ENCODE peak calls at places on chromosomes 16 and 17, in nine cellular contexts. S, G, K, E, O, N, Y, L and M are unnamed samples.

GRCh38 chr16:47921535-47921934 is 234.3 kb downstream of the ABCC12 start:
- DNase-seq in K (no peak), N (no peak), L (no peak), G (no peak), S (no peak), O (no peak), E (no peak), Y (no peak), M (no peak)

GRCh38 chr16:15819046-15819445 is 37.8 kb downstream of the MYH11 start:
- DNase-seq in L (no peak), N (no peak), O (no peak), Y (no peak), S (no peak), K (no peak), G (no peak), E (no peak), M (no peak)

GRCh38 chr16:25110392-25110947 is 1.1 kb upstream of the LCMT1 start:
- DNase-seq in S (no peak), E (no peak), K (peak; percentile 17), N (no peak), Y (no peak), L (no peak), G (no peak), O (peak; percentile 75), M (no peak)

GRCh38 chr17:75853410-75853809 is 1.7 kb downstream of the WBP2 start:
- DNase-seq in K (no peak), L (no peak), Y (no peak), E (no peak), G (no peak), S (no peak), N (no peak), O (no peak), M (no peak)

GRCh38 chr16:78500659-78501226 is 401.3 kb downstream of the WWOX start:
- DNase-seq in L (no peak), N (no peak), E (no peak), Y (no peak), O (no peak), S (no peak), G (no peak), K (no peak), M (no peak)

GRCh38 chr16:86517652-86518258 is 7.4 kb downstream of the FOXF1 start:
- DNase-seq in K (no peak), O (peak; percentile 44), N (peak; percentile 46), S (no peak), Y (peak; percentile 72), L (peak; percentile 58), G (peak; percentile 76), E (no peak), M (peak; percentile 37)

GRCh38 chr17:75755205-75755901 is 9.6 kb downstream of the GALK1 start:
- DNase-seq in G (peak; percentile 24), L (no peak), E (peak; percentile 36), Y (peak; percentile 37), O (peak; percentile 18), S (no peak), K (no peak), N (no peak), M (no peak)

GRCh38 chr17:33602981-33603380 is 309.9 kb upstream of the ASIC2 start:
- DNase-seq in N (no peak), Y (no peak), G (no peak), K (no peak), S (no peak), E (no peak), O (no peak), L (no peak), M (no peak)

GRCh38 chr17:1645207-1646171 is at the start of gene SCARF1:
- DNase-seq in Y (peak; percentile 81), G (no peak), K (no peak), E (no peak), N (no peak), O (no peak), L (no peak), S (no peak), M (no peak)

GRCh38 chr16:67773569-67774456 is 32.5 kb downstream of the RANBP10 start:
- DNase-seq in O (no peak), K (no peak), Y (no peak), S (no peak), N (no peak), G (no peak), E (no peak), L (no peak), M (no peak)

GRCh38 chr17:6072157-6072556 is 2.0 kb downstream of the WSCD1 start:
- DNase-seq in G (no peak), S (no peak), N (no peak), L (no peak), E (no peak), Y (no peak), K (no peak), O (no peak), M (no peak)

GRCh38 chr17:16889088-16889465 is 82.8 kb downstream of the TNFRSF13B start:
- DNase-seq in L (no peak), O (no peak), Y (no peak), K (no peak), S (no peak), E (no peak), G (no peak), N (no peak), M (no peak)

GRCh38 chr17:42153919-42154491 is 784 bp downstream of the RAB5C start:
- DNase-seq in N (no peak), O (no peak), G (no peak), E (no peak), L (no peak), S (no peak), K (no peak), Y (no peak), M (no peak)

GRCh38 chr17:20996724-20997615 is 45.8 kb downstream of the USP22 start:
- DNase-seq in O (no peak), E (no peak), N (no peak), Y (no peak), S (no peak), L (no peak), K (no peak), G (peak; percentile 18), M (no peak)

GRCh38 chr17:57366558-57367351 is 110.4 kb downstream of the MSI2 start:
- DNase-seq in E (no peak), K (no peak), N (no peak), L (no peak), G (no peak), O (no peak), S (no peak), Y (peak; percentile 61), M (no peak)

GRCh38 chr17:56602292-56603130 is 9.0 kb downstream of the NOG start:
- DNase-seq in L (no peak), E (no peak), O (peak; percentile 15), S (no peak), K (no peak), Y (no peak), N (no peak), G (no peak), M (no peak)

GRCh38 chr17:6496116-6496481 is 51.8 kb downstream of the PIMREG start:
- DNase-seq in L (no peak), S (no peak), N (no peak), G (peak; percentile 17), Y (no peak), E (no peak), K (no peak), O (peak; percentile 36), M (no peak)